ENCODE peak calls at places on chromosome 22, in ten cellular contexts. C is right lobe of liver; Y is right cardiac atrium; N is GM23338; E is prostate gland; L is RWPE1; J is HCT116; U is coronary artery; I is lower lobe of right lung; Z is CD4-positive, alpha-beta T cell. Q is an unnamed sample.

GRCh38 chr22:48101704-48102103 is 1339.3 kb downstream of the TBC1D22A start:
- DNase-seq in C (no peak), Y (no peak), N (no peak), E (no peak), L (no peak), J (no peak), U (peak), I (no peak), Z (no peak), Q (no peak)

GRCh38 chr22:24819941-24820461 is 14.0 kb downstream of the SGSM1 start:
- DNase-seq in C (peak), Y (peak), N (no peak), E (peak), L (no peak), J (no peak), U (no peak), I (peak), Z (no peak), Q (no peak)

GRCh38 chr22:46088541-46089311 is 61.6 kb upstream of the PPARA start:
- DNase-seq in C (peak), Y (peak), N (no peak), E (no peak), L (no peak), J (no peak), U (peak), I (peak), Z (no peak), Q (no peak)

GRCh38 chr22:26740253-26740652 is 82.9 kb downstream of the MIAT start:
- DNase-seq in C (no peak), Y (no peak), N (peak), E (no peak), L (no peak), J (no peak), U (no peak), I (no peak), Z (no peak), Q (no peak)

GRCh38 chr22:29156507-29156906 is 49.2 kb upstream of the EMID1 start:
- DNase-seq in C (no peak), Y (no peak), N (peak), E (no peak), L (no peak), J (no peak), U (no peak), I (no peak), Z (no peak), Q (no peak)

GRCh38 chr22:44918166-44918924 is 91.5 kb downstream of the PHF21B start:
- DNase-seq in C (peak), Y (peak), N (no peak), E (no peak), L (no peak), J (no peak), U (peak), I (peak), Z (no peak), Q (no peak)

GRCh38 chr22:44450503-44450902 is 47.5 kb downstream of the RTL6 start:
- DNase-seq in C (no peak), Y (no peak), N (no peak), E (no peak), L (no peak), J (no peak), U (peak), I (no peak), Z (no peak), Q (no peak)

GRCh38 chr22:47534150-47535133 is 772.0 kb downstream of the TBC1D22A start:
- DNase-seq in C (no peak), Y (peak), N (no peak), E (peak), L (no peak), J (no peak), U (no peak), I (no peak), Z (no peak), Q (no peak)

GRCh38 chr22:45290410-45290936 is 5.7 kb downstream of the UPK3A start:
- DNase-seq in C (no peak), Y (peak), N (peak), E (peak), L (no peak), J (peak), U (no peak), I (no peak), Z (no peak), Q (no peak)

GRCh38 chr22:42820075-42820763 is 36.9 kb downstream of the ARFGAP3 start:
- DNase-seq in C (no peak), Y (no peak), N (peak), E (no peak), L (peak), J (no peak), U (no peak), I (no peak), Z (no peak), Q (no peak)

GRCh38 chr22:30426395-30427353 is 1.1 kb downstream of the MTFP1 start:
- DNase-seq in C (peak), Y (peak), N (peak), E (peak), L (peak), J (peak), U (peak), I (peak), Z (peak), Q (peak)

GRCh38 chr22:33918676-33919590 is 1.3 kb downstream of the LARGE1 start:
- DNase-seq in C (no peak), Y (no peak), N (no peak), E (peak), L (no peak), J (no peak), U (no peak), I (no peak), Z (no peak), Q (no peak)

GRCh38 chr22:29706991-29707390 is 12.8 kb upstream of the CABP7 start:
- DNase-seq in C (no peak), Y (no peak), N (no peak), E (no peak), L (no peak), J (no peak), U (no peak), I (no peak), Z (no peak), Q (no peak)

GRCh38 chr22:33919591-33920501 is at the start of gene LARGE1:
- DNase-seq in C (peak), Y (peak), N (peak), E (peak), L (no peak), J (no peak), U (no peak), I (peak), Z (no peak), Q (peak)

GRCh38 chr22:25928038-25928437 is 186.1 kb downstream of the MYO18B start:
- DNase-seq in C (no peak), Y (no peak), N (peak), E (no peak), L (no peak), J (no peak), U (no peak), I (no peak), Z (no peak), Q (no peak)

DNA sequence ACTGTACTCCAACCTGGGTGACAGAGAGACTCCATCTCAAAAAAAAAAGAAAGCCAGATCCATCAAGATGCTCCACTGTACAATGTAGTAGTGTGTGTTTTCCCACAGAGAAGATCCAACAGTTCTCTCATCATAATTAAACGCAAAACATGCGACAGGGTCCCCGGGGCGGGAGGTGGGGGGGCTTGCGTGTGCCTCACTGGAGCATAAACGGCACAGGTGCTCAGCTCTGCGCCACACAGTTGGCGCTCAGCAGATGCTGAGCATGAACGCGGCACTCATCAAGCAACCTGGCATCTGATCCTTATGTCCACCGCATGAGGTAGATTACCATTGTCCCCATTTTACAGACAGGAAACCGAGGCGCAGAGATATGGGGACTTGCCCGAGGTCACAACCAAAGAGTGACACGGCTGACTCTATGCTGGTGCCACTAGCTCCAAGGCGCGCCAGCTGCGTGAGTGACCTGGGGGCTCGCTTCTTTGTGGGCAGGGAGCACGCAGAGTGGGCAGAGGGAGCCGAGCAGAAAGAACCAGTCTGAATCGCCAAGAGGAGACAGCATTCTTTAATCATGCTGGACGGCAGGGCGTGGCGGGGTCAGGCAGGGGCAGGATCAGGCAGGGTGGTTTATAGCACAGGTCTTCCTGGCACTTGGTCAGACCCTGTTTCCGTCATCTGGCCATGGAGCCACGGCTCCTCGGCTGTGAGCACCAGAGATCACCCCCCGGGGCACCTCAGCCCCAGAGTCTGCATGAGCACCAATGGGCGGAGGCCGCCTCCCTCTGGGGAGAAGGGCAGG is 8.2 kb downstream of the C1QTNF6 start:
- DNase-seq in C (peak), Y (no peak), N (no peak), E (no peak), L (no peak), J (no peak), U (no peak), I (peak), Z (no peak), Q (no peak)
- H3K27ac ChIP-seq in C (peak), Y (no peak), N (no peak), E (no peak), L (peak), J (no peak), U (no peak), I (peak), Z (no peak), Q (no peak)

GRCh38 chr22:32737811-32738210 is 63.7 kb upstream of the TIMP3 start:
- DNase-seq in C (no peak), Y (no peak), N (no peak), E (no peak), L (no peak), J (no peak), U (no peak), I (no peak), Z (no peak), Q (no peak)

GRCh38 chr22:32733900-32734299 is 67.6 kb upstream of the TIMP3 start:
- DNase-seq in C (no peak), Y (no peak), N (no peak), E (no peak), L (no peak), J (no peak), U (no peak), I (no peak), Z (no peak), Q (no peak)

GRCh38 chr22:32736746-32737145 is 64.8 kb upstream of the TIMP3 start:
- DNase-seq in C (no peak), Y (no peak), N (no peak), E (no peak), L (no peak), J (no peak), U (no peak), I (no peak), Z (no peak), Q (no peak)

GRCh38 chr22:32733196-32733595 is 68.3 kb upstream of the TIMP3 start:
- DNase-seq in C (no peak), Y (peak), N (no peak), E (no peak), L (no peak), J (no peak), U (no peak), I (no peak), Z (no peak), Q (no peak)

GRCh38 chr22:32735516-32735915 is 66.0 kb upstream of the TIMP3 start:
- DNase-seq in C (no peak), Y (no peak), N (no peak), E (no peak), L (no peak), J (no peak), U (no peak), I (no peak), Z (no peak), Q (no peak)
- H3K27ac ChIP-seq in C (no peak), Y (no peak), N (no peak), E (no peak), L (no peak), J (no peak), U (no peak), I (no peak), Z (no peak), Q (no peak)

DNA sequence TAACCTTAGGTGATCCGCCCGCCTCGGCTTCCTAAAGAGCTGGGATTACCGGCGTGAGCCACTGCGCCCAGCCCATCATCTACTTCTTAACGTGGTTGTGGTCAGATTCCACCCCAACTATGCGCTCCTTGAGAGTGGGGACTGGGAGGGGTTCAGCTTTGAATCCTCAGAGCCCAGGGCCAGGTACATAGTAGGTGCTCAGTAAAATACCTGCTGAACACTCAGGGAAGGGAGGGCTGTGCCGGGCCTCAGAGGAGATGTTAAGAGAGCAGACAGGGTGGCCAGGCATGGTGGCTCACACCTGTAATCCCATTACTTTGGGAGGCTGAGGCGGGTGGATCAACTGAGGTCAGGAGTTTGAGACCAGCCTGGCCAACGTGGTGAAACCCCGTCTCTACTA is 1.2 kb upstream of the LGALS1 start:
- DNase-seq in C (no peak), Y (no peak), N (no peak), E (no peak), L (no peak), J (no peak), U (no peak), I (no peak), Z (no peak), Q (no peak)
- H3K27ac ChIP-seq in C (peak), Y (peak), N (no peak), E (peak), L (peak), J (peak), U (peak), I (peak), Z (no peak), Q (no peak)

DNA sequence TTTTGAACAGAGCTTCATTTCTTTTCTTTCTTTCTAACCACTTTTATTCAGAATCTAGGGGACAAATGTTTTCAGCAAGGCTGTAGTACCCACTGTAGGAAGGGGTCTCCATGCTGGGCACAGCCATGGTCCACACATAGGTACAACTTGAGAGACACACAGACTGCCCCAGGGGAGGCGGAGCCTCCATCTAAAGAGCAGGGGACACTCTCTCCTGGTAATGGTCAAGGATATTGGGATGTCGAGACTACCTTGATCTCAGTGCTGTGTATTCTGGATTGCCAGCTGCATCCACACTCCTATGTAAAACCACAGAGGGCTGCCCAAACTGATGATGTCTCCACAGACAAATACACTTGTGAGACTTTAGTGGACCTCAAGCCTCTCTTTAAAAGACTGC is 2.9 kb upstream of the APOL3 start:
- DNase-seq in C (no peak), Y (no peak), N (no peak), E (no peak), L (no peak), J (no peak), U (no peak), I (no peak), Z (no peak), Q (no peak)
- H3K27ac ChIP-seq in C (peak), Y (no peak), N (no peak), E (no peak), L (no peak), J (no peak), U (no peak), I (peak), Z (peak), Q (no peak)

GRCh38 chr22:21862386-21863242 is 4.8 kb downstream of the MAPK1 start:
- DNase-seq in C (no peak), Y (no peak), N (no peak), E (no peak), L (no peak), J (no peak), U (no peak), I (no peak), Z (no peak), Q (no peak)

GRCh38 chr22:21861290-21861848 is 6.1 kb downstream of the MAPK1 start:
- DNase-seq in C (no peak), Y (no peak), N (no peak), E (no peak), L (no peak), J (no peak), U (no peak), I (no peak), Z (no peak), Q (no peak)

GRCh38 chr22:21865041-21865440 is 2.4 kb downstream of the MAPK1 start:
- DNase-seq in C (no peak), Y (peak), N (no peak), E (peak), L (no peak), J (no peak), U (no peak), I (no peak), Z (no peak), Q (no peak)

GRCh38 chr22:21860640-21861039 is 6.8 kb downstream of the MAPK1 start:
- DNase-seq in C (no peak), Y (no peak), N (no peak), E (no peak), L (no peak), J (no peak), U (no peak), I (no peak), Z (no peak), Q (no peak)

GRCh38 chr22:21861856-21862255 is 5.6 kb downstream of the MAPK1 start:
- DNase-seq in C (no peak), Y (no peak), N (no peak), E (no peak), L (no peak), J (no peak), U (no peak), I (no peak), Z (no peak), Q (no peak)
- H3K27ac ChIP-seq in C (no peak), Y (no peak), N (peak), E (no peak), L (no peak), J (no peak), U (no peak), I (no peak), Z (no peak), Q (no peak)

GRCh38 chr22:19109198-19110063 is 12.8 kb downstream of the DGCR2 start:
- DNase-seq in C (no peak), Y (no peak), N (no peak), E (peak), L (peak), J (no peak), U (no peak), I (no peak), Z (peak), Q (no peak)
- H3K27ac ChIP-seq in C (peak), Y (no peak), N (peak), E (peak), L (peak), J (no peak), U (peak), I (peak), Z (peak), Q (no peak)

GRCh38 chr22:28132466-28132865 is 213.4 kb upstream of the PITPNB start:
- DNase-seq in C (no peak), Y (no peak), N (no peak), E (no peak), L (no peak), J (no peak), U (no peak), I (no peak), Z (no peak), Q (no peak)
- H3K27ac ChIP-seq in C (no peak), Y (no peak), N (no peak), E (no peak), L (no peak), J (no peak), U (no peak), I (no peak), Z (no peak), Q (no peak)

GRCh38 chr22:41398921-41399320 is 17.2 kb downstream of the TEF start:
- DNase-seq in C (no peak), Y (no peak), N (peak), E (no peak), L (no peak), J (no peak), U (no peak), I (no peak), Z (no peak), Q (no peak)
- H3K27ac ChIP-seq in C (peak), Y (no peak), N (peak), E (no peak), L (peak), J (no peak), U (peak), I (no peak), Z (no peak), Q (peak)

GRCh38 chr22:20551805-20552449 is 44.5 kb downstream of the MED15 start:
- DNase-seq in C (no peak), Y (peak), N (no peak), E (no peak), L (no peak), J (no peak), U (peak), I (no peak), Z (peak), Q (no peak)
- H3K27ac ChIP-seq in C (peak), Y (peak), N (no peak), E (peak), L (peak), J (no peak), U (peak), I (peak), Z (peak), Q (peak)

DNA sequence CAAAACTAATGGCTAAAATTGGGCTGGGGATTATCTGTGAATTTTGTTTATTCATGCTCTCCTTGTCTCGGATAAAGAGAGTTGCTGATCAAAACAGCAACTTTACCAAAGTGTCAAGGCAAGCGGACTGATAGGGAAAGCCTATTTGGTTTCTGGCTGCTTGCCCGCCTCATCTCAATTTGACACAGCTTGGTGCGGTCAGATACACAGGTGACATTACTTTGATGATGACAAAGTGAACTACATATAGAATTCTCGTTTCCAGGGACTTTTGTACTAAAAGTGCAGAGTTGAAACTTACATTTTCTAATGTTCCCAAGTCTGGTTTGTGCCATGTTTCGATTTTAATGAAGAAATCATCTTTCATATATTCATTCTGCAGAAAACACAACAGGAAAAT is 22.8 kb downstream of the PITPNB start:
- DNase-seq in C (peak), Y (peak), N (no peak), E (no peak), L (no peak), J (no peak), U (no peak), I (no peak), Z (no peak), Q (no peak)
- H3K27ac ChIP-seq in C (peak), Y (no peak), N (peak), E (no peak), L (no peak), J (no peak), U (no peak), I (no peak), Z (no peak), Q (no peak)